ENCODE peak calls at places on chromosomes 4 and X, in ten cellular contexts. E is right atrium auricular region, C is cardiac fibroblast, W is A549, D is body of pancreas, B is AG04450, I is astrocyte, Q is A673, J is cardiac muscle cell, X is upper lobe of right lung. O is an unnamed sample.

GRCh38 chr4:7470111-7470510 is 35.4 kb upstream of the PSAPL1 start:
- DNase-seq in C (no peak), I (no peak), Q (no peak), X (no peak), D (no peak), W (no peak), B (no peak), J (no peak), E (no peak), O (no peak)

GRCh38 chrX:3295731-3296130 is 50.7 kb downstream of the MXRA5 start:
- DNase-seq in X (no peak), Q (peak), I (no peak), E (no peak), J (peak), C (no peak), B (no peak), D (no peak), W (peak), O (peak)

GRCh38 chr4:118352843-118353373 is at the start of gene PRSS12:
- DNase-seq in Q (peak), I (peak), J (peak), D (peak), E (no peak), B (peak), C (peak), W (peak), X (peak), O (peak)

GRCh38 chr4:26028793-26029511 is 114.9 kb downstream of the SMIM20 start:
- DNase-seq in X (peak), B (peak), D (peak), C (peak), J (peak), E (peak), I (peak), Q (peak), W (peak), O (peak)

GRCh38 chrX:97363843-97364242 is 480.1 kb downstream of the RPA4 start:
- DNase-seq in E (no peak), Q (no peak), J (no peak), D (no peak), B (no peak), C (no peak), W (no peak), I (no peak), X (no peak), O (no peak)

GRCh38 chrX:40273356-40274050 is 175.7 kb upstream of the BCOR start:
- DNase-seq in E (no peak), I (peak), C (peak), X (peak), B (no peak), W (no peak), D (peak), J (peak), Q (no peak), O (no peak)

GRCh38 chr4:112063260-112063659 is 82.0 kb upstream of the FAM241A start:
- DNase-seq in D (no peak), I (no peak), W (no peak), E (no peak), J (no peak), B (no peak), Q (peak), X (no peak), C (no peak), O (no peak)

GRCh38 chr4:33518852-33519251 is 2725.5 kb downstream of the ARAP2 start:
- DNase-seq in D (no peak), B (no peak), W (no peak), Q (no peak), J (no peak), X (no peak), E (no peak), C (no peak), I (no peak), O (no peak)

GRCh38 chr4:83947811-83948210 is 411.9 kb downstream of the GPAT3 start:
- DNase-seq in E (no peak), Q (no peak), B (no peak), W (no peak), X (no peak), I (no peak), J (no peak), D (no peak), C (no peak), O (no peak)

GRCh38 chrX:150324035-150324728 is 38.9 kb upstream of the MAMLD1 start:
- DNase-seq in C (peak), B (peak), D (peak), Q (peak), X (no peak), E (no peak), I (peak), J (no peak), W (peak), O (no peak)

GRCh38 chr4:37749398-37749988 is 63.3 kb upstream of the RELL1 start:
- DNase-seq in J (no peak), D (no peak), I (no peak), C (no peak), X (no peak), B (no peak), W (no peak), Q (no peak), E (no peak), O (no peak)

GRCh38 chr4:87543835-87544461 is 14.8 kb upstream of the SPARCL1 start:
- DNase-seq in Q (peak), C (peak), E (no peak), B (no peak), J (peak), W (peak), X (no peak), D (peak), I (peak), O (peak)

GRCh38 chr4:7813674-7814073 is 126.0 kb downstream of the AFAP1 start:
- DNase-seq in I (peak), J (no peak), W (peak), X (no peak), Q (no peak), E (no peak), C (peak), D (peak), B (peak), O (no peak)

GRCh38 chr4:4333265-4333706 is 43.2 kb downstream of the ZBTB49 start:
- DNase-seq in W (no peak), E (peak), Q (peak), D (peak), J (no peak), C (peak), B (peak), X (peak), I (peak), O (no peak)

GRCh38 chr4:34037280-34037679 is 2207.0 kb downstream of the ARAP2 start:
- DNase-seq in D (no peak), Q (no peak), I (no peak), X (no peak), W (no peak), C (no peak), J (no peak), B (no peak), E (no peak), O (no peak)

GRCh38 chr4:40525811-40526598 is 103.7 kb downstream of the RBM47 start:
- DNase-seq in B (peak), W (peak), C (peak), X (no peak), Q (peak), E (peak), D (peak), I (peak), J (no peak), O (no peak)

GRCh38 chr4:122542411-122543236 is 78.2 kb downstream of the IL21 start:
- DNase-seq in W (no peak), X (no peak), E (no peak), I (peak), C (peak), B (peak), D (no peak), Q (no peak), J (no peak), O (no peak)

GRCh38 chrX:135484636-135485289 is 35.7 kb upstream of the INTS6L start:
- DNase-seq in D (peak), X (no peak), B (no peak), W (peak), E (no peak), C (peak), I (peak), J (peak), Q (peak), O (no peak)

GRCh38 chr4:75844151-75844662 is 58.0 kb downstream of the PPEF2 start:
- DNase-seq in B (peak), I (peak), Q (no peak), J (no peak), E (no peak), W (peak), C (peak), D (peak), X (no peak), O (no peak)

GRCh38 chr4:153467154-153467896 is 1.2 kb downstream of the TMEM131L start:
- DNase-seq in J (peak), C (no peak), D (peak), Q (peak), X (peak), W (no peak), E (no peak), I (no peak), B (no peak), O (peak)

GRCh38 chrX:132093239-132093860 is 34.5 kb downstream of the FRMD7 start:
- DNase-seq in D (no peak), W (no peak), I (no peak), X (no peak), E (no peak), J (no peak), Q (no peak), C (no peak), B (no peak), O (no peak)

GRCh38 chr4:57553695-57554094 is 443.5 kb upstream of the IGFBP7 start:
- DNase-seq in J (no peak), D (no peak), Q (no peak), B (no peak), C (no peak), W (no peak), X (no peak), E (no peak), I (no peak), O (no peak)

GRCh38 chr4:121397941-121398601 is 17.3 kb upstream of the QRFPR start:
- DNase-seq in C (no peak), W (no peak), X (no peak), Q (no peak), E (no peak), J (no peak), B (no peak), D (no peak), I (no peak), O (no peak)

GRCh38 chr4:6968496-6968895 is 58.9 kb downstream of the TBC1D14 start:
- DNase-seq in D (no peak), X (no peak), C (no peak), I (no peak), B (no peak), J (no peak), Q (no peak), W (no peak), E (peak), O (no peak)

GRCh38 chr4:101357751-101358150 is 10.4 kb upstream of the PPP3CA start:
- DNase-seq in W (no peak), C (peak), Q (no peak), B (no peak), X (no peak), E (no peak), J (no peak), D (no peak), I (peak), O (no peak)

GRCh38 chr4:3510481-3510880 is 21.7 kb downstream of the LRPAP1 start:
- DNase-seq in B (no peak), E (no peak), Q (no peak), C (no peak), W (no peak), X (no peak), I (no peak), J (no peak), D (no peak), O (no peak)

GRCh38 chrX:1106478-1107210 is 105.8 kb downstream of the CRLF2 start:
- DNase-seq in E (no peak), J (no peak), X (no peak), Q (no peak), B (no peak), W (peak), I (no peak), C (no peak), D (no peak), O (no peak)

GRCh38 chr4:41435509-41435908 is 102.4 kb upstream of the LIMCH1 start:
- DNase-seq in D (no peak), C (no peak), J (no peak), X (no peak), I (no peak), Q (no peak), W (no peak), B (no peak), E (no peak), O (no peak)

GRCh38 chr4:61254406-61254805 is 54.3 kb downstream of the ADGRL3 start:
- DNase-seq in W (no peak), B (no peak), C (no peak), I (no peak), E (no peak), Q (no peak), J (no peak), X (no peak), D (no peak), O (no peak)

GRCh38 chr4:27763830-27764525 is 903.3 kb downstream of the STIM2 start:
- DNase-seq in I (no peak), Q (no peak), B (no peak), D (no peak), W (no peak), E (no peak), X (no peak), C (no peak), J (no peak), O (no peak)

GRCh38 chr4:123649644-123650356 is 253.2 kb downstream of the SPRY1 start:
- DNase-seq in D (peak), X (no peak), C (peak), Q (peak), J (no peak), W (peak), E (no peak), B (peak), I (peak), O (peak)

GRCh38 chr4:61397174-61397573 is 197.0 kb downstream of the ADGRL3 start:
- DNase-seq in C (peak), I (peak), J (no peak), B (no peak), E (no peak), X (no peak), W (no peak), D (no peak), Q (no peak), O (no peak)

GRCh38 chr4:143402776-143403550 is 66.3 kb downstream of the GAB1 start:
- DNase-seq in D (no peak), I (no peak), Q (peak), X (no peak), W (no peak), E (no peak), J (no peak), C (no peak), B (no peak), O (no peak)

GRCh38 chr4:146654976-146655761 is 16.5 kb downstream of the POU4F2 start:
- DNase-seq in J (peak), E (no peak), X (peak), C (peak), D (no peak), B (no peak), Q (peak), W (no peak), I (peak), O (peak)

GRCh38 chrX:93977641-93978040 is 303.6 kb downstream of the FAM133A start:
- DNase-seq in C (no peak), X (no peak), J (no peak), D (no peak), I (no peak), B (no peak), Q (no peak), W (no peak), E (no peak), O (no peak)

GRCh38 chr4:8906991-8907595 is 35.5 kb upstream of the HMX1 start:
- DNase-seq in J (no peak), B (no peak), D (no peak), Q (no peak), E (no peak), C (no peak), I (no peak), X (no peak), W (no peak), O (peak)

GRCh38 chr4:72604324-72604723 is 35.3 kb upstream of the ADAMTS3 start:
- DNase-seq in C (peak), J (no peak), W (no peak), X (no peak), I (peak), Q (peak), B (no peak), E (no peak), D (no peak), O (no peak)

GRCh38 chrX:11665144-11666040 is at the start of gene ARHGAP6:
- DNase-seq in D (peak), W (peak), C (peak), J (peak), B (no peak), Q (no peak), E (no peak), X (peak), I (peak), O (peak)

GRCh38 chrX:11667286-11667685 is 1.6 kb upstream of the ARHGAP6 start:
- DNase-seq in E (no peak), W (no peak), C (no peak), I (no peak), X (no peak), Q (no peak), D (no peak), J (no peak), B (no peak), O (no peak)

GRCh38 chrX:11666180-11666579 is 460 bp upstream of the ARHGAP6 start:
- DNase-seq in I (no peak), Q (no peak), J (peak), X (no peak), D (no peak), B (no peak), C (peak), W (no peak), E (no peak), O (no peak)

GRCh38 chrX:11664211-11664888 is 1.4 kb downstream of the ARHGAP6 start:
- DNase-seq in E (no peak), J (peak), B (no peak), C (peak), D (no peak), Q (no peak), I (peak), W (no peak), X (no peak), O (no peak)

DNA sequence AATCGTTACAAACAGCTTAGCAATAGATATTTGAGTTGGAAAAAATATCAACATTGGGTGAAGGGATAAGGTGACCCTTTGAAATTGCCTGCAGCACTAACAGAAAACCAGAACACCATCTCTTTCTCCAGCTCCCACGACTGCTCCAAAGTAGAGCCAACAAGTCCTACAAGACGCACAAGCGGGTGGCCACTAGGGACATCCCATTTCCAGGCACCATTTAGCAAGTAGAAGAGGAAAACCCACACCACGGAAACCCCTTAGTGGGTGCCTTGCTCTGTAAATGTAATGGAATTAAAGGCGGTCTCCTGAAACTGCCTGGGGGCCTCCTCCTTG is 1.9 kb downstream of the ARHGAP6 start:
- DNase-seq in C (no peak), Q (no peak), J (peak), I (no peak), X (no peak), E (no peak), D (no peak), W (peak), B (no peak), O (no peak)
- H3K4me3 ChIP-seq in C (no peak), Q (no peak), J (peak), I (no peak), X (peak), E (peak), D (no peak), W (no peak), B (peak), O (no peak)

DNA sequence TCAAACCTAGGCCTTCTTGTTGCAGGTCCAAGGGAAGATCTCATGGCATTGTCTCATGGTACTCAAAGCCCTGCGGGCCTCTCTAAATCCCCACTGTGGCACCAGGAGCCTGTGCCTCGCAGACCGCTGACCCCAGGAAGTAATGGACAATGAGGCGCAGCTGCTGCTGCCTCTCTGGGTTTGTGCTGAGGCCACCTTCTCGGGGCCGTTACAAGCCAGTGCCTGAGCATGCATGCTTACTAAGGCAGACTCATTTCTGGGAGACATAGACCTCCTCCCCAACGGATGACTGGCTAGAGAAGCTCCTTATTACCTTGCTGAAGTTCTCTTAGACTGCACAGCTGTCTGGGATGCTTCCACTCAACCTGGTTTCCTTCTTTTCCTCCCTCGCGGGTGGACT is 1.3 kb downstream of the BDH2 start:
- DNase-seq in E (no peak), B (no peak), D (no peak), W (no peak), X (no peak), I (no peak), J (no peak), C (no peak), Q (no peak), O (no peak)
- H3K4me3 ChIP-seq in E (no peak), B (peak), D (no peak), W (no peak), X (peak), I (no peak), J (no peak), C (peak), Q (no peak), O (no peak)

DNA sequence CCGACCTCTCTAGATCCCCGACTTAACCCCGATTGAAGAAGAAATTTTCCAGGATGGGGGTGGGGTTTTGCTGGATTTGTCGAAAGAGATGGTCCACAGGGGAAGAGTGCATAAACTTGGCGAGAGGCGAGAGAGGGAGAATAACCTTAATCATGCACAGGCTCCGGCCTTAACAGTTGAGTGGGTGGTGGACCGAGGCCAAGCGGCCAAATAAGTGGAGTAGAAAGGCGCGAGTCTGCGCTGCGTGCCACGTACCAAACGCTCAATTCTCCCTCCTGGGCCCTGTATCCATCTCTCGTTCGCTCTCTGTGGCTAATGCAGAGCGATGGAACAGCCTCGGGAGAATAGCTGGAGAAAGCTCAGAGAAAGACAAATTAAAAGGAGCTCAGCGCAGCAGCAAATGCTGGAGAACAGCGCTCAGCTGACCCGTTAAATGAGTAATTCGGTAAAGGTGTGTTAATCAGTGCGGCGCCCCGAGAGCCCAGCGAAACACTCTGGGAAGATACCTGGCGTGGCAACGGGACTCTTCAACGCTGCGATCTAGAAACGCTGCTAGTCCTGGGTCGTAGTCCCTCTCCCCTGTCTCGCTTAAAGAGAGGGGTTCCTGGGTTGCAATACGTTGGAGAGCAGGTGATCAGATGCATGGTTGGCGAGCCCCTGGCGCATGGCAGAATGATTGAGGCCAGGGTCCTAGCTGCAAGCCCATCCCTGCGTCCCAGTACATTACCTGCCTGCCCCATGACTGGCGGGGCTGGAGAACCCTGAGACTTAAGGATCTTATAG is 887 bp upstream of the IL1RAPL2 start:
- DNase-seq in C (no peak), W (no peak), X (no peak), J (no peak), Q (no peak), B (no peak), I (no peak), E (no peak), D (no peak), O (no peak)
- H3K4me3 ChIP-seq in C (no peak), W (no peak), X (no peak), J (no peak), Q (no peak), B (no peak), I (no peak), E (no peak), D (no peak), O (no peak)

DNA sequence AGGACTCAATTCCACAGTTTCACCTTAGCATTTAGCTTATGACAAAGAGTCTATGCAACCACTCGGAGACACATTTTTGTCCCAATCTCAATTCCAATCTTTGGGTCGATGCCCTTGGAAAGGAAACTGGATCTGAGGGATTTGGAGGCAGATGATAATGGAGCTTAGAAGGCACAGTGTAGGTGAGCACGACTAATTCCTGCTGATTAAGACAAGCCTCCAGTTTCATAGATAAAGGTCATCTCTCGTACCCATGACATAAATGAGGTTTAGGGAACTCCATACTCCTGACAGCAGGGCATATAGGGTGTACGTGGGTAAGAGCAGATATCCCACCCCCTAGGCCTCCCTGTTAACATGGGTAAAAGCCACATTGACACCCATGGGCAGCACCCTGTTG is 24.4 kb upstream of the ZNF718 start:
- DNase-seq in B (no peak), Q (no peak), C (no peak), J (no peak), W (peak), I (no peak), E (no peak), X (no peak), D (no peak), O (no peak)
- H3K4me3 ChIP-seq in B (no peak), Q (no peak), C (no peak), J (no peak), W (no peak), I (no peak), E (no peak), X (no peak), D (no peak), O (no peak)

GRCh38 chr4:183468210-183469095 is 24.0 kb downstream of the CDKN2AIP start:
- DNase-seq in X (no peak), J (no peak), B (no peak), E (no peak), I (no peak), W (peak), D (no peak), C (peak), Q (no peak), O (no peak)
- H3K4me3 ChIP-seq in X (no peak), J (no peak), B (no peak), E (no peak), I (no peak), W (no peak), D (no peak), C (no peak), Q (no peak), O (no peak)